ENCODE peak calls at places on chromosomes 7 and 10, in four cellular contexts. F is HepG2, E is GM12878, A is K562. U is an unnamed sample.

GRCh38 chr10:62224606-62225005 is 44.0 kb downstream of the RTKN2 start:
- DNase-seq in F (no peak), E (no peak), A (no peak), U (no peak)

GRCh38 chr10:31612082-31612481 is 293.1 kb downstream of the ZEB1 start:
- DNase-seq in F (no peak), E (no peak), A (no peak), U (no peak)

GRCh38 chr10:64033710-64034109 is 512.5 kb downstream of the REEP3 start:
- DNase-seq in F (no peak), E (no peak), A (no peak), U (no peak)

GRCh38 chr7:67489881-67490280 is 493.2 kb downstream of the TYW1 start:
- DNase-seq in F (no peak), E (no peak), A (no peak), U (no peak)

GRCh38 chr10:128462026-128462425 is 335.8 kb upstream of the MKI67 start:
- DNase-seq in F (no peak), E (no peak), A (no peak), U (no peak)

GRCh38 chr7:42151309-42151708 is 85.7 kb downstream of the GLI3 start:
- DNase-seq in F (no peak), E (no peak), A (no peak), U (no peak)

GRCh38 chr10:70481831-70482530 is 3.4 kb downstream of the PALD1 start:
- DNase-seq in F (no peak), E (no peak), A (no peak), U (no peak)

GRCh38 chr10:87705339-87705738 is 45.7 kb downstream of the PAPSS2 start:
- DNase-seq in F (no peak), E (no peak), A (no peak), U (no peak)

GRCh38 chr7:77422500-77422899 is 6.4 kb upstream of the GSAP start:
- DNase-seq in F (no peak), E (no peak), A (no peak), U (no peak)

GRCh38 chr10:63707254-63707910 is 186.2 kb downstream of the REEP3 start:
- DNase-seq in F (peak; percentile 12), E (peak; percentile 48), A (peak; percentile 48), U (peak; percentile 75)

GRCh38 chr7:81470084-81470723 is 299.6 kb downstream of the HGF start:
- DNase-seq in F (peak; percentile 42), E (no peak), A (peak; percentile 15), U (peak; percentile 52)

GRCh38 chr7:95405208-95405607 is 9.0 kb upstream of the PON3 start:
- DNase-seq in F (no peak), E (no peak), A (no peak), U (no peak)

GRCh38 chr7:1137517-1138167 is 22.4 kb downstream of the ZFAND2A start:
- DNase-seq in F (no peak), E (no peak), A (no peak), U (peak; percentile 16)

DNA sequence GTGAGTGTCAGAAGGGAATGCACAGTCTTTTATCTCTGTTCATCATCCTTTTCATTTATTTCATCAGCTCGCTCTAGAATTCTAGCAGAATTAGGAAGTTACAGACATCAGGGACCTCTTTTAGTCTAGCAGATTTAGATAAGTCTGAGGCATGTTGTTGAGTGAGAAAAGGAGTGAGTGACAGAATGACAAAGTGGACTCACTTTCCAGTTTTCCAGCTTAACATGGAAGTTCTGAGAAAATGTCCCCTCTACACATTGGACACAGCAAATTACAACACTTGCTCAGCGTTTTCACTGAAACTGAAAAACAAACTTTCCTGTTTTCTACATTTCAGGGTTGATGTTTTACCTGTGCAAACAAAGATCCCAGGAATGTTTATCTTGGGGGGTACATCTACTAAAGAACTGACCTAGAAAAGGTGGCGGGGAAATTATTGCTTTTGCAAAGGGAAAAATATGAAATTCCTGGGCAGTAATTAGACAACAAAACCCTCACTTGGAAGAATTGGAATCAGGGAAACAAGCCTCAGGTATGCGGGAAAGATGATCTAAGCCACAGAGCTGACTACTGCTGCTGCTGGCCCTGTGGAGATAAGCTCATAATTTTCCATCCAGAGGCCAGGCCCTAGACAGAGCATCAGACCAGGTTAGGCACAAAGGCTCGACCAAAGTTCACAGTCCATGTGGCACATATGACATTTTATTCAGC is 14.6 kb upstream of the CYP3A5 start:
- DNase-seq in F (peak; percentile 91), E (no peak), A (peak; percentile 64), U (no peak)
- TF ChIP-seq ESRRA in F (no peak), E (no peak), A (no peak), U (no peak)

GRCh38 chr7:7968544-7969305 is at the start of gene GLCCI1:
- DNase-seq in F (peak; percentile 95), E (peak; percentile 98), A (peak; percentile 95), U (peak; percentile 96)
- TF ChIP-seq REST in F (no peak), E (no peak), A (peak; percentile 5), U (no peak)

GRCh38 chr10:12872577-12872976 is 128.9 kb downstream of the CCDC3 start:
- DNase-seq in F (no peak), E (no peak), A (no peak), U (no peak)

GRCh38 chr10:12875100-12875499 is 126.4 kb downstream of the CCDC3 start:
- DNase-seq in F (no peak), E (no peak), A (no peak), U (no peak)

GRCh38 chr10:12874501-12874900 is 127.0 kb downstream of the CCDC3 start:
- DNase-seq in F (no peak), E (no peak), A (no peak), U (no peak)

GRCh38 chr10:12873172-12873571 is 128.3 kb downstream of the CCDC3 start:
- DNase-seq in F (no peak), E (no peak), A (no peak), U (no peak)

GRCh38 chr10:12876266-12876665 is 125.2 kb downstream of the CCDC3 start:
- DNase-seq in F (no peak), E (no peak), A (no peak), U (no peak)
- TF ChIP-seq ESRRA in F (no peak), E (no peak), A (no peak), U (no peak)

DNA sequence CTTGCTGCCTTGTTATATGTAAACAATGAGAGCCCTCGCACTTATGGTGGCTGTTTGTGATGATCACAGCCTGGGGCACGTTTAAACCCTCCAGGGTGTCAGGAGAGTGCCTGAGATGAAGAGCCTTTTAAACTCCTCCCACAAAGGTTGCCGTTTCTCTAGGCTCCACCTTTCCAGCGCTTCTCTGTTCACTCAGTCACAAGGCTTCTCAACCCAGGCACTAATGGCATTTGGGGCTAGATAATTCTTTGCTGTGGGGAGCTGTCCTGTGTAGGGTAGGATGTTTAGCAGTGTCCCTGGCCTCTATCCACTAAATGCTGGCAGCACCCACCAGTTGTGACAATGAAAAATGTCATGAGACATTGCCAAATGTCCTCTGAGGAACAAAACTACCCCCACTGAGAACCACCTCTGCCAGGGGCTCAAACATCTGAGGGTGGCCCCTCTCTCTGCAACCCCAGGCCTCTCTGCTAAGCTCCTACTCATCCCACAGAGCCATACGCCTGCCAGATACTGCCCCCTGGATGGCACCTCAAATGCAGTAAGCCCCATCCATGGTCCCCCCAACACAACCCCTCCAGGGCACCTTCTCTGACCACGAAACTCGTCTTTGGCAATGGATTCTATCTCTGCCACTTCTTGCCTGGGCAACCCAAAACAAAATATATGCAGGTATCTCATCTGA is 144.3 kb upstream of the ZMIZ1 start:
- DNase-seq in F (no peak), E (no peak), A (no peak), U (no peak)
- TF ChIP-seq REST in F (no peak), E (no peak), A (no peak), U (no peak)

GRCh38 chr7:118285358-118285757 is 60.9 kb downstream of the ANKRD7 start:
- DNase-seq in F (no peak), E (no peak), A (no peak), U (no peak)

GRCh38 chr7:118281196-118281595 is 56.7 kb downstream of the ANKRD7 start:
- DNase-seq in F (no peak), E (no peak), A (no peak), U (no peak)

GRCh38 chr7:118286131-118286530 is 61.6 kb downstream of the ANKRD7 start:
- DNase-seq in F (no peak), E (no peak), A (no peak), U (no peak)

DNA sequence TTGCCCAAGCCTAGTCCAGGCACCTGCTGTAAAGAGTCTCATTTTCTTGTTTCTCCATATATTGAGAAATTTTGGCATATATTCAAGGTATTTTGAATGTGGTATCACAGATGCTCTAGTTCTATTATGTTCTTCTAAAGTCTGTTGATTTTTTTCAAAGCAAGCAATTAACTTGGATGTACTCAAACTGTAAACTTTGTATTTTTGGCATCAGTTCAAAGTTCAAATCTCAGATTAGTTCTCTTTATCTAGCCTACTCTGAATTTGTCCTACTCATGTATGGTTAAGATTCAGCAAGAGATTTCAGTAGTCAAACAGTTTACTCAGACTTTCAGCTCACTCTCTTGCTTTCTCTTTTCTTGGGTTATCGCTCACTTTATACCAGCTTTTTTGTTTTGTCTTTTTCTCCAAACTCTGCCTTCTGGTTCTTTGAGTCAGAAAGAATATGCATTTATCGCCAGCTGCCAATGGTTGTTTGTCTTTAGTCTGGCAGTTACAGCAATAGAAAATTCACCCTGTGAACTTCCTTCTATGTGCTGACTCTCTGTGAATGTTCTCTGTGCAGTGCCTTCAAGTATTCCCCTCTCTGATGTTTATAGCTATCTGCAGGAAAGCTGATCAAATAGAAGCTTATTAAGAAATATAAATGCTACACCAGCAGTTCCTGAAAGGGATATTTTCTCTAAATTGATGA is 56.0 kb downstream of the ANKRD7 start:
- DNase-seq in F (no peak), E (no peak), A (no peak), U (no peak)
- TF ChIP-seq ESRRA in F (no peak), E (no peak), A (no peak), U (no peak)

DNA sequence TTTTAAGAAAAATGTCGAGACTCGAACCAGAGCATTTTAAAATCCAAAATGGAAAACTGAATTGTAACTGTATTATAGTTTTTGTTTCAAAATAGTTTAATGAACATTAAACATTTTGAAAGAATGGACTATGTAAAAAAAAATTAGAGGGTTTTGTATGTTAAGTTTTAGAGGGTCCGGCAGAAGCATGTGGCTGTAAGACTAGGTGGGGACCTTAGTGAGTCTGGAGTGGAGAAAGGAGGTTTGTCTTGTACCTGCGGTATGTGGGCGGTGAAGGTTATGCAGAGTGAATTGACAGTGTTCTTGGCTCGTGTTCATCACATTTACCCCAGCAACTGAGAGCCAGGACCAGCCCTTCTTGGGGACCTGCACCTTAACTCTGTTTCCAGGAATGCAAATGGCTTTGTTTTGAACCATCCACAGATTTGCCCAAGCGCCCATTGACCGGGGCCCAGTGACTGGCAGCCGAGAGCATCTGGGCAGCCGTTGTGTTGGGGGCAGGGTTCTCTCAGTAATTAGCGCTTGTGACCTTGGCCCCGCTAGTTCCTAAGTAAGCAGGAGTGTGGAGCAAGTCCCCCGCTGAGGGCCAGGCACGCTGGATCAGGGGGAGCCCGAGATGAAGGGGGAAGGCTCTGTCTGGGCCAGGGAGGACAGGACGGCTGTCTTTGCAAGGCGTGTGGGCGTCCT is 1.4 kb upstream of the KLF6 start:
- DNase-seq in F (peak; percentile 85), E (no peak), A (no peak), U (no peak)
- TF ChIP-seq REST in F (no peak), E (no peak), A (no peak), U (no peak)

U was measured in A549.